ENCODE peak calls at places on chromosomes 2 and 18, in five cellular contexts. J is stimulated activated effector memory CD8-positive, alpha-beta T cell treated with anti-CD3 and anti-CD28 coated beads, Interleukin-12 subunit alpha, Interleukin-12 subunit beta, amount 100 ng/mL, for 72 hours; N is SK-MEL-5; H is GM06990; T is GM13977. P is an unnamed sample.

GRCh38 chr2:68320118-68320641 is 431 bp upstream of the CNRIP1 start:
- DNase-seq in J (no peak), N (peak; percentile 42), H (no peak), T (no peak), P (no peak)

GRCh38 chr18:47075098-47075883 is 39.9 kb upstream of the ELOA2 start:
- DNase-seq in J (no peak), N (no peak), H (no peak), T (no peak), P (no peak)

GRCh38 chr2:59233910-59234309 is 992.8 kb upstream of the FANCL start:
- DNase-seq in J (no peak), N (no peak), H (no peak), T (no peak), P (no peak)

GRCh38 chr2:144415381-144415780 is 104.5 kb downstream of the ZEB2 start:
- DNase-seq in J (no peak), N (no peak), H (no peak), T (no peak), P (no peak)

GRCh38 chr2:143150287-143150686 is 21.1 kb downstream of the ARHGAP15 start:
- DNase-seq in J (no peak), N (no peak), H (peak; percentile 41), T (no peak), P (no peak)

GRCh38 chr2:193841389-193842150 is 1646.8 kb upstream of the TMEFF2 start:
- DNase-seq in J (no peak), N (no peak), H (no peak), T (no peak), P (no peak)

GRCh38 chr2:214995409-214995808 is 143.0 kb downstream of the ABCA12 start:
- DNase-seq in J (no peak), N (no peak), H (peak; percentile 35), T (no peak), P (no peak)

GRCh38 chr2:181517685-181518301 is 60.6 kb downstream of the ITGA4 start:
- DNase-seq in J (no peak), N (no peak), H (no peak), T (no peak), P (no peak)

GRCh38 chr2:73075477-73076373 is 4.2 kb upstream of the SFXN5 start:
- DNase-seq in J (no peak), N (no peak), H (no peak), T (peak; percentile 14), P (no peak)

GRCh38 chr2:181305151-181306123 is 151.7 kb upstream of the ITGA4 start:
- DNase-seq in J (no peak), N (peak; percentile 83), H (peak; percentile 81), T (peak; percentile 21), P (peak; percentile 45)

GRCh38 chr18:48763714-48764100 is 187.1 kb downstream of the SMAD7 start:
- DNase-seq in J (no peak), N (no peak), H (no peak), T (no peak), P (no peak)

GRCh38 chr2:165793161-165793778 is 777 bp downstream of the GALNT3 start:
- DNase-seq in J (peak; percentile 10), N (no peak), H (peak; percentile 15), T (peak; percentile 23), P (peak; percentile 19)

GRCh38 chr2:25894135-25894830 is 16.0 kb upstream of the ASXL2 start:
- DNase-seq in J (no peak), N (peak; percentile 46), H (no peak), T (no peak), P (no peak)

GRCh38 chr2:65198737-65199136 is 28.9 kb upstream of the ACTR2 start:
- DNase-seq in J (no peak), N (no peak), H (no peak), T (no peak), P (no peak)

GRCh38 chr2:176745543-176746331 is 466.9 kb upstream of the HNRNPA3 start:
- DNase-seq in J (no peak), N (no peak), H (peak; percentile 17), T (no peak), P (no peak)

GRCh38 chr18:24268784-24269550 is 128.7 kb downstream of the OSBPL1A start:
- DNase-seq in J (no peak), N (no peak), H (no peak), T (no peak), P (no peak)

GRCh38 chr2:31980674-31981356 is 30.0 kb downstream of the MEMO1 start:
- DNase-seq in J (no peak), N (peak; percentile 88), H (peak; percentile 49), T (peak; percentile 80), P (peak; percentile 76)

GRCh38 chr2:39434233-39434897 is 2.7 kb downstream of the MAP4K3 start:
- DNase-seq in J (no peak), N (no peak), H (no peak), T (no peak), P (no peak)

GRCh38 chr2:133836691-133837090 is 268.4 kb upstream of the NCKAP5 start:
- DNase-seq in J (no peak), N (no peak), H (no peak), T (no peak), P (no peak)

GRCh38 chr2:176830362-176830761 is 382.2 kb upstream of the HNRNPA3 start:
- DNase-seq in J (no peak), N (peak; percentile 48), H (no peak), T (no peak), P (no peak)

GRCh38 chr18:10033038-10033437 is 119.2 kb downstream of the VAPA start:
- DNase-seq in J (no peak), N (no peak), H (no peak), T (no peak), P (no peak)

GRCh38 chr2:151999058-151999457 is 99.8 kb downstream of the CACNB4 start:
- DNase-seq in J (peak; percentile 17), N (peak; percentile 75), H (no peak), T (peak; percentile 60), P (peak; percentile 73)

GRCh38 chr2:99672766-99673375 is 183.1 kb upstream of the REV1 start:
- DNase-seq in J (no peak), N (no peak), H (no peak), T (no peak), P (no peak)

GRCh38 chr2:120802161-120802560 is 66.5 kb downstream of the GLI2 start:
- DNase-seq in J (no peak), N (no peak), H (no peak), T (no peak), P (no peak)

GRCh38 chr2:67650292-67651133 is 253.4 kb downstream of the ETAA1 start:
- DNase-seq in J (no peak), N (peak; percentile 57), H (no peak), T (peak; percentile 13), P (peak; percentile 15)

GRCh38 chr18:24930974-24931373 is 421.0 kb downstream of the ZNF521 start:
- DNase-seq in J (no peak), N (no peak), H (no peak), T (no peak), P (no peak)

GRCh38 chr2:123953848-123954247 is 71.2 kb upstream of the CNTNAP5 start:
- DNase-seq in J (no peak), N (no peak), H (no peak), T (no peak), P (no peak)

GRCh38 chr2:9991829-9992273 is 40.4 kb downstream of the GRHL1 start:
- DNase-seq in J (no peak), N (no peak), H (no peak), T (no peak), P (no peak)

GRCh38 chr2:72024451-72025175 is 123.0 kb downstream of the CYP26B1 start:
- DNase-seq in J (no peak), N (no peak), H (no peak), T (no peak), P (no peak)

GRCh38 chr2:26709323-26710110 is 17.0 kb downstream of the KCNK3 start:
- DNase-seq in J (no peak), N (no peak), H (no peak), T (no peak), P (no peak)

GRCh38 chr2:175436076-175436475 is 254.6 kb upstream of the ATP5MC3 start:
- DNase-seq in J (no peak), N (no peak), H (no peak), T (no peak), P (no peak)

P was measured in GM10248.